ENCODE peak calls at places on chromosomes 5 and 9, in six cellular contexts. One of them, this sample, is unnamed.

GRCh38 chr9:76677481-76678055 is 86.7 kb upstream of the PCA3 start:
- DNase-seq in stimulated activated CD8-positive, alpha-beta memory T cell treated with anti-CD3 and anti-CD28 coated beads, Interleukin-15, amount 100 ng/mL, for 1 hour: no peak
- DNase-seq in putamen: no peak
- DNase-seq in A172: peak
- DNase-seq in heart right ventricle: no peak
- DNase-seq in EL: peak
- DNase-seq in this sample: no peak

GRCh38 chr5:90473321-90474234 is 993 bp downstream of the MBLAC2 start:
- DNase-seq in A172: peak
- DNase-seq in EL: peak
- DNase-seq in putamen: peak
- DNase-seq in heart right ventricle: peak
- DNase-seq in stimulated activated CD8-positive, alpha-beta memory T cell treated with anti-CD3 and anti-CD28 coated beads, Interleukin-15, amount 100 ng/mL, for 1 hour: no peak
- DNase-seq in this sample: peak

GRCh38 chr5:111859533-111860270 is 102.7 kb upstream of the NREP start:
- DNase-seq in heart right ventricle: peak
- DNase-seq in stimulated activated CD8-positive, alpha-beta memory T cell treated with anti-CD3 and anti-CD28 coated beads, Interleukin-15, amount 100 ng/mL, for 1 hour: no peak
- DNase-seq in putamen: no peak
- DNase-seq in A172: no peak
- DNase-seq in EL: peak
- DNase-seq in this sample: no peak

GRCh38 chr9:121453232-121453892 is 46.3 kb downstream of the GGTA1 start:
- DNase-seq in A172: no peak
- DNase-seq in putamen: no peak
- DNase-seq in EL: no peak
- DNase-seq in heart right ventricle: no peak
- DNase-seq in stimulated activated CD8-positive, alpha-beta memory T cell treated with anti-CD3 and anti-CD28 coated beads, Interleukin-15, amount 100 ng/mL, for 1 hour: no peak
- DNase-seq in this sample: no peak

GRCh38 chr5:114473541-114473940 is 111.7 kb downstream of the KCNN2 start:
- DNase-seq in putamen: no peak
- DNase-seq in A172: no peak
- DNase-seq in stimulated activated CD8-positive, alpha-beta memory T cell treated with anti-CD3 and anti-CD28 coated beads, Interleukin-15, amount 100 ng/mL, for 1 hour: no peak
- DNase-seq in EL: no peak
- DNase-seq in heart right ventricle: no peak
- DNase-seq in this sample: no peak

GRCh38 chr5:9898319-9898718 is 268.2 kb upstream of the TAS2R1 start:
- DNase-seq in putamen: peak
- DNase-seq in A172: peak
- DNase-seq in stimulated activated CD8-positive, alpha-beta memory T cell treated with anti-CD3 and anti-CD28 coated beads, Interleukin-15, amount 100 ng/mL, for 1 hour: no peak
- DNase-seq in heart right ventricle: no peak
- DNase-seq in EL: peak
- DNase-seq in this sample: no peak

GRCh38 chr9:127065592-127065991 is 56.8 kb downstream of the ANGPTL2 start:
- DNase-seq in EL: peak
- DNase-seq in heart right ventricle: no peak
- DNase-seq in stimulated activated CD8-positive, alpha-beta memory T cell treated with anti-CD3 and anti-CD28 coated beads, Interleukin-15, amount 100 ng/mL, for 1 hour: no peak
- DNase-seq in A172: peak
- DNase-seq in putamen: no peak
- DNase-seq in this sample: no peak

GRCh38 chr5:68303754-68304420 is 88.3 kb downstream of the PIK3R1 start:
- DNase-seq in heart right ventricle: no peak
- DNase-seq in stimulated activated CD8-positive, alpha-beta memory T cell treated with anti-CD3 and anti-CD28 coated beads, Interleukin-15, amount 100 ng/mL, for 1 hour: no peak
- DNase-seq in EL: no peak
- DNase-seq in A172: no peak
- DNase-seq in putamen: no peak
- DNase-seq in this sample: no peak

GRCh38 chr5:71830626-71831539 is 111.8 kb downstream of the CARTPT start:
- DNase-seq in stimulated activated CD8-positive, alpha-beta memory T cell treated with anti-CD3 and anti-CD28 coated beads, Interleukin-15, amount 100 ng/mL, for 1 hour: no peak
- DNase-seq in heart right ventricle: peak
- DNase-seq in EL: peak
- DNase-seq in putamen: peak
- DNase-seq in A172: peak
- DNase-seq in this sample: peak

GRCh38 chr5:58016329-58016728 is 443.6 kb downstream of the PLK2 start:
- DNase-seq in A172: no peak
- DNase-seq in stimulated activated CD8-positive, alpha-beta memory T cell treated with anti-CD3 and anti-CD28 coated beads, Interleukin-15, amount 100 ng/mL, for 1 hour: no peak
- DNase-seq in heart right ventricle: no peak
- DNase-seq in putamen: no peak
- DNase-seq in EL: peak
- DNase-seq in this sample: no peak

GRCh38 chr9:95132406-95133350 is 184.8 kb downstream of the FANCC start:
- DNase-seq in A172: no peak
- DNase-seq in stimulated activated CD8-positive, alpha-beta memory T cell treated with anti-CD3 and anti-CD28 coated beads, Interleukin-15, amount 100 ng/mL, for 1 hour: no peak
- DNase-seq in putamen: no peak
- DNase-seq in heart right ventricle: no peak
- DNase-seq in EL: no peak
- DNase-seq in this sample: no peak

GRCh38 chr5:83277154-83277553 is 194.4 kb upstream of the VCAN start:
- DNase-seq in heart right ventricle: peak
- DNase-seq in A172: no peak
- DNase-seq in putamen: no peak
- DNase-seq in EL: no peak
- DNase-seq in stimulated activated CD8-positive, alpha-beta memory T cell treated with anti-CD3 and anti-CD28 coated beads, Interleukin-15, amount 100 ng/mL, for 1 hour: no peak
- DNase-seq in this sample: no peak

GRCh38 chr5:149166591-149167100 is 25.4 kb downstream of the ABLIM3 start:
- DNase-seq in heart right ventricle: no peak
- DNase-seq in A172: no peak
- DNase-seq in putamen: no peak
- DNase-seq in stimulated activated CD8-positive, alpha-beta memory T cell treated with anti-CD3 and anti-CD28 coated beads, Interleukin-15, amount 100 ng/mL, for 1 hour: no peak
- DNase-seq in EL: no peak
- DNase-seq in this sample: no peak

GRCh38 chr5:77305921-77306320 is 95.4 kb downstream of the PDE8B start:
- DNase-seq in stimulated activated CD8-positive, alpha-beta memory T cell treated with anti-CD3 and anti-CD28 coated beads, Interleukin-15, amount 100 ng/mL, for 1 hour: no peak
- DNase-seq in EL: peak
- DNase-seq in putamen: no peak
- DNase-seq in A172: no peak
- DNase-seq in heart right ventricle: no peak
- DNase-seq in this sample: no peak

GRCh38 chr9:79196606-79197005 is 375.2 kb upstream of the TLE4 start:
- DNase-seq in stimulated activated CD8-positive, alpha-beta memory T cell treated with anti-CD3 and anti-CD28 coated beads, Interleukin-15, amount 100 ng/mL, for 1 hour: no peak
- DNase-seq in putamen: no peak
- DNase-seq in A172: no peak
- DNase-seq in EL: peak
- DNase-seq in heart right ventricle: no peak
- DNase-seq in this sample: no peak

GRCh38 chr5:107601076-107601475 is 69.7 kb downstream of the EFNA5 start:
- DNase-seq in A172: no peak
- DNase-seq in heart right ventricle: no peak
- DNase-seq in EL: no peak
- DNase-seq in putamen: no peak
- DNase-seq in stimulated activated CD8-positive, alpha-beta memory T cell treated with anti-CD3 and anti-CD28 coated beads, Interleukin-15, amount 100 ng/mL, for 1 hour: no peak
- DNase-seq in this sample: no peak

GRCh38 chr9:135887585-135888050 is 19.7 kb downstream of the CAMSAP1 start:
- DNase-seq in EL: no peak
- DNase-seq in A172: no peak
- DNase-seq in putamen: no peak
- DNase-seq in stimulated activated CD8-positive, alpha-beta memory T cell treated with anti-CD3 and anti-CD28 coated beads, Interleukin-15, amount 100 ng/mL, for 1 hour: peak
- DNase-seq in heart right ventricle: no peak
- DNase-seq in this sample: no peak

GRCh38 chr9:37374892-37375291 is 47.6 kb upstream of the GRHPR start:
- DNase-seq in putamen: no peak
- DNase-seq in EL: no peak
- DNase-seq in heart right ventricle: no peak
- DNase-seq in A172: no peak
- DNase-seq in stimulated activated CD8-positive, alpha-beta memory T cell treated with anti-CD3 and anti-CD28 coated beads, Interleukin-15, amount 100 ng/mL, for 1 hour: no peak
- DNase-seq in this sample: no peak

GRCh38 chr5:125486634-125487033 is 740.2 kb upstream of the ZNF608 start:
- DNase-seq in heart right ventricle: no peak
- DNase-seq in EL: peak
- DNase-seq in A172: peak
- DNase-seq in putamen: no peak
- DNase-seq in stimulated activated CD8-positive, alpha-beta memory T cell treated with anti-CD3 and anti-CD28 coated beads, Interleukin-15, amount 100 ng/mL, for 1 hour: no peak
- DNase-seq in this sample: no peak

GRCh38 chr5:154945695-154946301 is 4.9 kb downstream of the MRPL22 start:
- DNase-seq in A172: peak
- DNase-seq in stimulated activated CD8-positive, alpha-beta memory T cell treated with anti-CD3 and anti-CD28 coated beads, Interleukin-15, amount 100 ng/mL, for 1 hour: no peak
- DNase-seq in EL: peak
- DNase-seq in putamen: no peak
- DNase-seq in heart right ventricle: no peak
- DNase-seq in this sample: no peak

GRCh38 chr5:126446498-126447224 is 23.5 kb downstream of the GRAMD2B start:
- DNase-seq in EL: peak
- DNase-seq in A172: peak
- DNase-seq in heart right ventricle: no peak
- DNase-seq in putamen: no peak
- DNase-seq in stimulated activated CD8-positive, alpha-beta memory T cell treated with anti-CD3 and anti-CD28 coated beads, Interleukin-15, amount 100 ng/mL, for 1 hour: no peak
- DNase-seq in this sample: no peak

GRCh38 chr5:150587016-150587415 is 53.4 kb upstream of the SYNPO start:
- DNase-seq in heart right ventricle: no peak
- DNase-seq in A172: no peak
- DNase-seq in stimulated activated CD8-positive, alpha-beta memory T cell treated with anti-CD3 and anti-CD28 coated beads, Interleukin-15, amount 100 ng/mL, for 1 hour: no peak
- DNase-seq in EL: no peak
- DNase-seq in putamen: no peak
- DNase-seq in this sample: no peak

GRCh38 chr9:34507556-34507955 is 15.2 kb downstream of the ENHO start:
- DNase-seq in A172: no peak
- DNase-seq in putamen: no peak
- DNase-seq in heart right ventricle: no peak
- DNase-seq in EL: no peak
- DNase-seq in stimulated activated CD8-positive, alpha-beta memory T cell treated with anti-CD3 and anti-CD28 coated beads, Interleukin-15, amount 100 ng/mL, for 1 hour: no peak
- DNase-seq in this sample: no peak

GRCh38 chr9:98022447-98022846 is 34.1 kb upstream of the NANS start:
- DNase-seq in putamen: no peak
- DNase-seq in EL: peak
- DNase-seq in A172: peak
- DNase-seq in stimulated activated CD8-positive, alpha-beta memory T cell treated with anti-CD3 and anti-CD28 coated beads, Interleukin-15, amount 100 ng/mL, for 1 hour: no peak
- DNase-seq in heart right ventricle: no peak
- DNase-seq in this sample: no peak

GRCh38 chr5:69288069-69288468 is 44.5 kb downstream of the CCDC125 start:
- DNase-seq in EL: no peak
- DNase-seq in stimulated activated CD8-positive, alpha-beta memory T cell treated with anti-CD3 and anti-CD28 coated beads, Interleukin-15, amount 100 ng/mL, for 1 hour: no peak
- DNase-seq in heart right ventricle: no peak
- DNase-seq in putamen: no peak
- DNase-seq in A172: no peak
- DNase-seq in this sample: no peak

GRCh38 chr9:14315754-14316573 is 2.0 kb upstream of the NFIB start:
- DNase-seq in putamen: no peak
- DNase-seq in EL: peak
- DNase-seq in A172: no peak
- DNase-seq in stimulated activated CD8-positive, alpha-beta memory T cell treated with anti-CD3 and anti-CD28 coated beads, Interleukin-15, amount 100 ng/mL, for 1 hour: no peak
- DNase-seq in heart right ventricle: no peak
- DNase-seq in this sample: no peak

GRCh38 chr5:16321284-16321683 is 141.7 kb upstream of the MARCHF11 start:
- DNase-seq in putamen: no peak
- DNase-seq in stimulated activated CD8-positive, alpha-beta memory T cell treated with anti-CD3 and anti-CD28 coated beads, Interleukin-15, amount 100 ng/mL, for 1 hour: no peak
- DNase-seq in heart right ventricle: no peak
- DNase-seq in EL: no peak
- DNase-seq in A172: no peak
- DNase-seq in this sample: no peak

GRCh38 chr5:24642022-24642421 is 2.8 kb downstream of the CDH10 start:
- DNase-seq in putamen: no peak
- DNase-seq in EL: no peak
- DNase-seq in stimulated activated CD8-positive, alpha-beta memory T cell treated with anti-CD3 and anti-CD28 coated beads, Interleukin-15, amount 100 ng/mL, for 1 hour: no peak
- DNase-seq in A172: peak
- DNase-seq in heart right ventricle: no peak
- DNase-seq in this sample: no peak

GRCh38 chr9:4970970-4971641 is 14.0 kb upstream of the JAK2 start:
- DNase-seq in A172: no peak
- DNase-seq in heart right ventricle: no peak
- DNase-seq in EL: no peak
- DNase-seq in putamen: no peak
- DNase-seq in stimulated activated CD8-positive, alpha-beta memory T cell treated with anti-CD3 and anti-CD28 coated beads, Interleukin-15, amount 100 ng/mL, for 1 hour: no peak
- DNase-seq in this sample: no peak

GRCh38 chr5:96823900-96824351 is 16.2 kb upstream of the ERAP1 start:
- DNase-seq in EL: peak
- DNase-seq in stimulated activated CD8-positive, alpha-beta memory T cell treated with anti-CD3 and anti-CD28 coated beads, Interleukin-15, amount 100 ng/mL, for 1 hour: no peak
- DNase-seq in heart right ventricle: no peak
- DNase-seq in A172: peak
- DNase-seq in putamen: no peak
- DNase-seq in this sample: peak

GRCh38 chr9:37960631-37961030 is 56.7 kb upstream of the SLC25A51 start:
- DNase-seq in heart right ventricle: no peak
- DNase-seq in stimulated activated CD8-positive, alpha-beta memory T cell treated with anti-CD3 and anti-CD28 coated beads, Interleukin-15, amount 100 ng/mL, for 1 hour: no peak
- DNase-seq in EL: no peak
- DNase-seq in putamen: no peak
- DNase-seq in A172: no peak
- DNase-seq in this sample: no peak

GRCh38 chr5:172454355-172455086 is at the start of gene SH3PXD2B:
- DNase-seq in heart right ventricle: peak
- DNase-seq in putamen: no peak
- DNase-seq in A172: peak
- DNase-seq in EL: peak
- DNase-seq in stimulated activated CD8-positive, alpha-beta memory T cell treated with anti-CD3 and anti-CD28 coated beads, Interleukin-15, amount 100 ng/mL, for 1 hour: no peak
- DNase-seq in this sample: peak

GRCh38 chr9:130823435-130823834 is 11.6 kb upstream of the ABL1 start:
- DNase-seq in A172: no peak
- DNase-seq in heart right ventricle: no peak
- DNase-seq in EL: peak
- DNase-seq in stimulated activated CD8-positive, alpha-beta memory T cell treated with anti-CD3 and anti-CD28 coated beads, Interleukin-15, amount 100 ng/mL, for 1 hour: no peak
- DNase-seq in putamen: no peak
- DNase-seq in this sample: no peak

GRCh38 chr5:119453045-119453383 is 717 bp downstream of the HSD17B4 start:
- DNase-seq in EL: peak
- DNase-seq in putamen: peak
- DNase-seq in stimulated activated CD8-positive, alpha-beta memory T cell treated with anti-CD3 and anti-CD28 coated beads, Interleukin-15, amount 100 ng/mL, for 1 hour: no peak
- DNase-seq in heart right ventricle: no peak
- DNase-seq in A172: peak
- DNase-seq in this sample: no peak

GRCh38 chr5:123505633-123506032 is 6.3 kb upstream of the CSNK1G3 start:
- DNase-seq in putamen: no peak
- DNase-seq in stimulated activated CD8-positive, alpha-beta memory T cell treated with anti-CD3 and anti-CD28 coated beads, Interleukin-15, amount 100 ng/mL, for 1 hour: no peak
- DNase-seq in heart right ventricle: no peak
- DNase-seq in EL: no peak
- DNase-seq in A172: no peak
- DNase-seq in this sample: no peak

GRCh38 chr5:176781638-176782570 is 28.5 kb upstream of the UNC5A start:
- DNase-seq in heart right ventricle: no peak
- DNase-seq in stimulated activated CD8-positive, alpha-beta memory T cell treated with anti-CD3 and anti-CD28 coated beads, Interleukin-15, amount 100 ng/mL, for 1 hour: no peak
- DNase-seq in putamen: no peak
- DNase-seq in A172: peak
- DNase-seq in EL: no peak
- DNase-seq in this sample: no peak